ENCODE peak calls at places on chromosomes 16 and 17, in six cellular contexts. J, D, K, C, V and S are unnamed samples.

GRCh38 chr16:48318630-48319029 is 66.6 kb downstream of the SIAH1 start:
- DNase-seq in J (no peak), D (no peak), K (peak; percentile 13), C (no peak), V (no peak), S (no peak)

GRCh38 chr17:62626719-62627218 is 701 bp upstream of the MRC2 start:
- DNase-seq in J (no peak), D (no peak), K (peak; percentile 78), C (peak; percentile 77), V (peak; percentile 63), S (no peak)

GRCh38 chr16:1929105-1929504 is 10.9 kb upstream of the HS3ST6 start:
- DNase-seq in J (no peak), D (no peak), K (no peak), C (no peak), V (no peak), S (no peak)

GRCh38 chr17:82862758-82863645 is 23.2 kb upstream of the ZNF750 start:
- DNase-seq in J (no peak), D (no peak), K (no peak), C (no peak), V (no peak), S (no peak)

GRCh38 chr17:8409966-8410881 is 12.6 kb upstream of the RNF222 start:
- DNase-seq in J (peak; percentile 90), D (no peak), K (peak; percentile 80), C (peak; percentile 75), V (peak; percentile 89), S (peak; percentile 36)

GRCh38 chr17:47663997-47664941 is 14.6 kb downstream of the KPNB1 start:
- DNase-seq in J (peak; percentile 35), D (no peak), K (peak; percentile 48), C (peak; percentile 47), V (peak; percentile 71), S (no peak)

GRCh38 chr16:58471209-58471975 is 28.6 kb upstream of the NDRG4 start:
- DNase-seq in J (no peak), D (no peak), K (no peak), C (no peak), V (no peak), S (no peak)

GRCh38 chr17:63823659-63824331 is 3.4 kb upstream of the PSMC5 start:
- DNase-seq in J (no peak), D (no peak), K (no peak), C (no peak), V (no peak), S (no peak)

GRCh38 chr17:77444653-77445029 is 303.9 kb downstream of the SEC14L1 start:
- DNase-seq in J (no peak), D (no peak), K (peak; percentile 48), C (no peak), V (no peak), S (no peak)

GRCh38 chr17:9343513-9343912 is 232.1 kb downstream of the STX8 start:
- DNase-seq in J (no peak), D (no peak), K (no peak), C (no peak), V (no peak), S (no peak)

GRCh38 chr16:22205577-22206012 is 483 bp upstream of the EEF2K start:
- DNase-seq in J (no peak), D (no peak), K (no peak), C (no peak), V (no peak), S (no peak)

GRCh38 chr17:67520916-67521772 is 144.1 kb downstream of the PITPNC1 start:
- DNase-seq in J (no peak), D (no peak), K (no peak), C (peak; percentile 24), V (no peak), S (no peak)

GRCh38 chr17:56894859-56895455 is 18.9 kb downstream of the TRIM25 start:
- DNase-seq in J (no peak), D (no peak), K (no peak), C (no peak), V (no peak), S (no peak)

GRCh38 chr17:79746955-79747507 is 16.3 kb downstream of the ENPP7 start:
- DNase-seq in J (no peak), D (no peak), K (no peak), C (no peak), V (no peak), S (no peak)

GRCh38 chr17:80225230-80225629 is 5.0 kb downstream of the SLC26A11 start:
- DNase-seq in J (no peak), D (no peak), K (no peak), C (no peak), V (no peak), S (no peak)

GRCh38 chr16:531494-532125 is 4.1 kb downstream of the CAPN15 start:
- DNase-seq in J (no peak), D (no peak), K (no peak), C (no peak), V (no peak), S (no peak)

GRCh38 chr17:17080781-17081180 is 38.5 kb downstream of the MPRIP start:
- DNase-seq in J (no peak), D (no peak), K (no peak), C (no peak), V (no peak), S (no peak)

GRCh38 chr16:85423186-85423550 is 190.0 kb upstream of the GSE1 start:
- DNase-seq in J (no peak), D (no peak), K (no peak), C (no peak), V (no peak), S (no peak)

GRCh38 chr17:44308865-44309264 is 464 bp downstream of the RUNDC3A start:
- DNase-seq in J (peak; percentile 27), D (no peak), K (no peak), C (no peak), V (no peak), S (no peak)

GRCh38 chr16:23557779-23558330 is 328 bp downstream of the UBFD1 start:
- DNase-seq in J (no peak), D (no peak), K (no peak), C (peak; percentile 6), V (peak; percentile 23), S (no peak)

GRCh38 chr16:86016201-86016965 is 117.4 kb downstream of the IRF8 start:
- DNase-seq in J (peak; percentile 12), D (no peak), K (peak; percentile 55), C (peak; percentile 47), V (peak; percentile 37), S (no peak)

GRCh38 chr17:333626-334396 is 18.8 kb downstream of the RPH3AL start:
- DNase-seq in J (no peak), D (no peak), K (no peak), C (no peak), V (peak; percentile 72), S (no peak)

GRCh38 chr17:81437221-81437651 is 42.0 kb downstream of the BAHCC1 start:
- DNase-seq in J (no peak), D (no peak), K (no peak), C (no peak), V (no peak), S (no peak)

GRCh38 chr16:56833243-56833970 is 31.6 kb upstream of the SLC12A3 start:
- DNase-seq in J (no peak), D (no peak), K (no peak), C (no peak), V (no peak), S (no peak)

GRCh38 chr17:32822996-32823395 is 53.9 kb downstream of the MYO1D start:
- DNase-seq in J (no peak), D (no peak), K (no peak), C (no peak), V (no peak), S (no peak)

GRCh38 chr16:25084797-25085196 is 26.7 kb upstream of the LCMT1 start:
- DNase-seq in J (no peak), D (no peak), K (no peak), C (no peak), V (no peak), S (no peak)

GRCh38 chr17:63419949-63420867 is 25.9 kb downstream of the CYB561 start:
- DNase-seq in J (no peak), D (no peak), K (no peak), C (no peak), V (no peak), S (no peak)

GRCh38 chr16:57147381-57148191 is 38.3 kb downstream of the PSME3IP1 start:
- DNase-seq in J (no peak), D (peak; percentile 67), K (peak; percentile 34), C (peak; percentile 27), V (no peak), S (peak; percentile 21)